ENCODE peak calls at places on chromosomes 12 and 14, in ten cellular contexts. C is B cell, Q is HepG2, N is GM23338, E is anterior cingulate cortex, J is T-helper 1 cell, Z is vagina, K is GM20000, I is HS-5, R is substantia nigra. H is an unnamed sample.

GRCh38 chr14:94680498-94681288 is 68.5 kb downstream of the SERPINA3 start:
- DNase-seq in C (no peak), Q (peak; percentile 84), N (no peak), E (no peak), J (no peak), Z (no peak), K (no peak), I (no peak), R (no peak), H (no peak)

GRCh38 chr14:34673702-34674101 is 40.7 kb downstream of the CFL2 start:
- DNase-seq in C (no peak), Q (no peak), N (no peak), E (no peak), J (no peak), Z (no peak), K (no peak), I (no peak), R (no peak), H (no peak)

GRCh38 chr14:84435820-84436326 is 1094.1 kb upstream of the FLRT2 start:
- DNase-seq in C (no peak), Q (no peak), N (no peak), E (no peak), J (no peak), Z (no peak), K (no peak), I (no peak), R (no peak), H (no peak)

GRCh38 chr12:4817813-4818212 is 91.9 kb upstream of the KCNA1 start:
- DNase-seq in C (no peak), Q (no peak), N (no peak), E (no peak), J (no peak), Z (no peak), K (no peak), I (no peak), R (no peak), H (no peak)

GRCh38 chr12:68336754-68337343 is 4.7 kb upstream of the MDM1 start:
- DNase-seq in C (no peak), Q (no peak), N (no peak), E (no peak), J (no peak), Z (no peak), K (no peak), I (no peak), R (no peak), H (no peak)

GRCh38 chr12:62260733-62261683 is 804 bp downstream of the USP15 start:
- DNase-seq in C (peak; percentile 75), Q (peak; percentile 47), N (peak; percentile 42), E (peak; percentile 28), J (peak; percentile 55), Z (no peak), K (peak; percentile 26), I (no peak), R (peak; percentile 28), H (peak; percentile 56)

GRCh38 chr12:13102481-13103195 is 829 bp downstream of the GSG1 start:
- DNase-seq in C (no peak), Q (no peak), N (no peak), E (peak; percentile 64), J (no peak), Z (no peak), K (no peak), I (no peak), R (peak; percentile 45), H (peak; percentile 61)

GRCh38 chr12:18183141-18183540 is 78.2 kb upstream of the PIK3C2G start:
- DNase-seq in C (no peak), Q (no peak), N (no peak), E (no peak), J (no peak), Z (no peak), K (no peak), I (no peak), R (no peak), H (no peak)

GRCh38 chr12:54262403-54262925 is 17.5 kb downstream of the CBX5 start:
- DNase-seq in C (no peak), Q (no peak), N (peak; percentile 26), E (no peak), J (no peak), Z (no peak), K (no peak), I (peak; percentile 79), R (no peak), H (no peak)

GRCh38 chr14:76773188-76773885 is 12.1 kb downstream of the VASH1 start:
- DNase-seq in C (no peak), Q (peak; percentile 41), N (no peak), E (peak; percentile 30), J (no peak), Z (peak; percentile 90), K (no peak), I (peak; percentile 25), R (no peak), H (peak; percentile 25)

GRCh38 chr12:42325776-42326465 is at the start of the genes PPHLN1 and ZCRB1:
- DNase-seq in C (peak; percentile 79), Q (peak; percentile 83), N (peak; percentile 95), E (peak; percentile 75), J (peak; percentile 76), Z (peak; percentile 89), K (peak; percentile 80), I (peak; percentile 44), R (peak; percentile 74), H (peak; percentile 81)

GRCh38 chr12:12427568-12427967 is 70.7 kb downstream of the BORCS5 start:
- DNase-seq in C (no peak), Q (peak; percentile 50), N (no peak), E (no peak), J (no peak), Z (no peak), K (no peak), I (no peak), R (no peak), H (no peak)

GRCh38 chr12:116958402-116959197 is 47.9 kb downstream of the FBXW8 start:
- DNase-seq in C (no peak), Q (no peak), N (no peak), E (no peak), J (no peak), Z (no peak), K (no peak), I (no peak), R (no peak), H (peak; percentile 3)

GRCh38 chr12:95942106-95942531 is 295 bp downstream of the CCDC38 start:
- DNase-seq in C (no peak), Q (peak; percentile 46), N (peak; percentile 80), E (no peak), J (no peak), Z (no peak), K (no peak), I (no peak), R (no peak), H (no peak)

GRCh38 chr12:2267624-2268477 is 215.1 kb downstream of the CACNA1C start:
- DNase-seq in C (no peak), Q (no peak), N (peak; percentile 47), E (no peak), J (no peak), Z (no peak), K (no peak), I (peak; percentile 73), R (no peak), H (no peak)

GRCh38 chr12:80493466-80493865 is 49.4 kb downstream of the PTPRQ start:
- DNase-seq in C (no peak), Q (no peak), N (no peak), E (no peak), J (no peak), Z (no peak), K (no peak), I (no peak), R (no peak), H (no peak)

GRCh38 chr12:47361389-47362031 is 281.8 kb upstream of the AMIGO2 start:
- DNase-seq in C (peak; percentile 59), Q (no peak), N (no peak), E (no peak), J (peak; percentile 13), Z (no peak), K (peak; percentile 30), I (no peak), R (no peak), H (peak; percentile 64)

GRCh38 chr14:105062048-105062433 is 3.2 kb downstream of the GPR132 start:
- DNase-seq in C (no peak), Q (no peak), N (no peak), E (no peak), J (no peak), Z (no peak), K (no peak), I (no peak), R (no peak), H (no peak)

GRCh38 chr12:93509506-93509905 is 42.2 kb downstream of the MRPL42 start:
- DNase-seq in C (no peak), Q (no peak), N (no peak), E (no peak), J (no peak), Z (no peak), K (no peak), I (no peak), R (no peak), H (no peak)

GRCh38 chr12:113932411-113933196 is 33.5 kb downstream of the RBM19 start:
- DNase-seq in C (no peak), Q (peak; percentile 14), N (peak; percentile 16), E (peak; percentile 88), J (no peak), Z (no peak), K (no peak), I (no peak), R (peak; percentile 82), H (no peak)

GRCh38 chr12:108478611-108479010 is 36.5 kb upstream of the FICD start:
- DNase-seq in C (no peak), Q (no peak), N (no peak), E (no peak), J (no peak), Z (no peak), K (no peak), I (no peak), R (no peak), H (peak; percentile 12)